ENCODE peak calls at places on chromosomes 2 and 18, in nine cellular contexts. R is endothelial cell of umbilical vein, E is transverse colon, B is NB4, A is gastrocnemius medialis, K is cardiac muscle cell, P is HFF-Myc, Z is colonic mucosa, O is upper lobe of right lung. F is an unnamed sample.

GRCh38 chr18:54416459-54416858 is 58.8 kb downstream of the C18orf54 start:
- DNase-seq in O (no peak), A (no peak), B (no peak), K (peak), R (no peak), E (no peak), P (peak), Z (no peak), F (peak)

GRCh38 chr2:227703280-227703732 is 14.5 kb downstream of the SLC19A3 start:
- DNase-seq in K (peak), Z (no peak), B (no peak), E (no peak), A (no peak), O (no peak), P (no peak), R (no peak), F (no peak)

GRCh38 chr2:186347472-186347871 is 138.6 kb upstream of the ZC3H15 start:
- DNase-seq in K (peak), O (no peak), R (peak), E (no peak), Z (no peak), A (no peak), P (no peak), B (no peak), F (no peak)

GRCh38 chr2:182426082-182426914 is 538 bp downstream of the PDE1A start:
- DNase-seq in O (no peak), A (no peak), Z (no peak), K (peak), E (no peak), B (peak), P (no peak), R (no peak), F (no peak)

GRCh38 chr2:217691516-217691915 is 311.3 kb downstream of the TNS1 start:
- DNase-seq in B (no peak), A (no peak), E (no peak), P (no peak), O (no peak), Z (no peak), R (no peak), K (no peak), F (no peak)

GRCh38 chr2:241154915-241155314 is 4.6 kb downstream of the PPP1R7 start:
- DNase-seq in O (no peak), P (no peak), Z (no peak), E (no peak), R (no peak), B (no peak), A (no peak), K (no peak), F (no peak)

GRCh38 chr2:226969412-226969811 is 133.6 kb downstream of the RHBDD1 start:
- DNase-seq in E (no peak), K (no peak), Z (no peak), A (no peak), P (peak), R (no peak), O (no peak), B (no peak), F (peak)

GRCh38 chr2:158742536-158742935 is 52.6 kb upstream of the DAPL1 start:
- DNase-seq in P (no peak), K (no peak), Z (no peak), E (no peak), A (no peak), B (no peak), O (no peak), R (no peak), F (no peak)

GRCh38 chr18:78021196-78021595 is 771.5 kb downstream of the GALR1 start:
- DNase-seq in R (no peak), A (no peak), P (no peak), K (no peak), B (no peak), E (no peak), O (no peak), Z (no peak), F (no peak)

GRCh38 chr2:164976301-164976700 is 21.0 kb upstream of the SLC38A11 start:
- DNase-seq in O (no peak), K (no peak), Z (no peak), R (no peak), A (no peak), P (no peak), E (no peak), B (no peak), F (no peak)

GRCh38 chr2:54090521-54091117 is 24.8 kb upstream of the ACYP2 start:
- DNase-seq in O (no peak), R (peak), Z (no peak), B (no peak), K (no peak), E (no peak), A (no peak), P (no peak), F (no peak)

GRCh38 chr2:109421101-109421500 is 192.7 kb downstream of the SEPTIN10 start:
- DNase-seq in B (no peak), R (no peak), A (no peak), E (no peak), Z (no peak), K (no peak), O (no peak), P (no peak), F (no peak)

GRCh38 chr2:20288941-20289340 is 61.7 kb downstream of the PUM2 start:
- DNase-seq in B (no peak), E (no peak), P (peak), O (no peak), R (no peak), Z (no peak), A (no peak), K (no peak), F (no peak)

GRCh38 chr2:70498054-70498453 is 55.6 kb downstream of the TGFA start:
- DNase-seq in O (no peak), Z (no peak), E (no peak), A (no peak), P (no peak), B (no peak), K (no peak), R (no peak), F (no peak)

GRCh38 chr18:8800876-8801262 is 95.5 kb downstream of the MTCL1 start:
- DNase-seq in K (no peak), E (no peak), R (no peak), P (no peak), Z (no peak), B (no peak), A (no peak), O (no peak), F (no peak)
- H3K4me3 ChIP-seq in K (no peak), E (no peak), R (no peak), P (no peak), Z (no peak), B (no peak), A (no peak), O (no peak), F (no peak)

GRCh38 chr18:46414863-46415262 is 242.2 kb downstream of the LOXHD1 start:
- DNase-seq in K (no peak), E (no peak), R (no peak), P (no peak), Z (no peak), B (no peak), A (no peak), O (no peak), F (no peak)
- TF ChIP-seq CTCF in K (no peak), E (no peak), R (no peak), P (no peak), Z (no peak), B (no peak), A (no peak), O (no peak), F (no peak)

GRCh38 chr18:12883684-12884520 is at the start of gene PTPN2:
- DNase-seq in K (peak), Z (peak), R (peak), E (peak), O (peak), B (peak), A (peak), P (peak), F (peak)

GRCh38 chr18:12883003-12883683 is 894 bp downstream of the PTPN2 start:
- DNase-seq in K (no peak), O (no peak), B (no peak), R (peak), A (no peak), P (no peak), Z (peak), E (no peak), F (no peak)

GRCh38 chr18:12884521-12885323 is 685 bp upstream of the PTPN2 start:
- DNase-seq in P (no peak), E (no peak), O (no peak), R (peak), Z (no peak), B (no peak), A (no peak), K (no peak), F (no peak)

GRCh38 chr18:12886498-12887126 is 2.6 kb upstream of the PTPN2 start:
- DNase-seq in P (no peak), R (no peak), B (peak), E (no peak), Z (no peak), K (no peak), A (no peak), O (no peak), F (no peak)

DNA sequence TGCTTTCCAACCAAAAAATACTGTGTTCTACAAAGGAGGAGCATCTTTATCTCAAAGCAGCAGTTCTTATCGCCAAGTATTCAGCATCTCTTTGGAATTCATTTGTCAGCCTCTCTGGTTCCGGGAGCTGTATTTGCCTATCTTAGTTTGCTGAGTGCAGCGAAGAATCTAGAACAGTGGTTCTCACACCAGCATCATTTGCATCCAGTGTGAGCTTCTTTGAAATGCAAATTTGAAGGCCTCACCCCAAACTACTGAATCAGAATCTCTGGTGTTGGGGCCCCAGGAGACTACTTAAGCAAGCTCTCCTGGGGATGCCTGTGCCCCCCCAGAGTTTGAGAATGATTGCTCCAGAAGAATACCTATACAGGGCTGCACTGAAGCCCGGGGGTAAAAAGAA is 1.5 kb upstream of the PTPN2 start:
- DNase-seq in K (no peak), R (no peak), O (no peak), E (no peak), A (no peak), Z (no peak), P (no peak), B (no peak), F (no peak)
- H3K4me3 ChIP-seq in K (no peak), R (no peak), O (no peak), E (no peak), A (no peak), Z (no peak), P (no peak), B (no peak), F (no peak)

GRCh38 chr2:136171223-136171622 is 53.3 kb upstream of the CXCR4 start:
- DNase-seq in R (no peak), B (no peak), P (no peak), A (no peak), O (no peak), K (no peak), Z (no peak), E (no peak), F (no peak)
- TF ChIP-seq CTCF in R (no peak), B (peak), P (no peak), A (no peak), O (no peak), K (no peak), Z (no peak), E (no peak), F (no peak)

DNA sequence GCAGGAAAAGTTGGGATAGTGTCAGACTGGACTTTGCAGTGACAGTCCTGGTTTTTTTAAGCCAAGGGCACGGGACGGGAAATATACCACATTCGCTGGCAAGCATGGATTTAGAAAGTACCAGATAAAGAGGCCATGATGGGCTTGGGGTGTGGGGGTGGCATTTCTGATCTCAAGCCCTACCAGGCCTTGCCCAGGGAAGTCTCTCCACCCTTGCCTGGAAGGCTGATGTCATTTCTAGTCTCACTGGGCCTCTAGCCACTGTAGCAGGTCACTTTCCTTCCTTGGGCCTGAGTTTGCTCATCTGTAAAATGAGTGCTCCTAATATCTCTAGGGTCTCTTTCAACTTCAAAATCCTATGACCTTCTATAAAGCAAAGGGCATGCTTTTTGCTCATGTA is 1.8 kb downstream of the ZBTB7C start:
- DNase-seq in O (no peak), E (no peak), R (no peak), A (no peak), K (no peak), B (no peak), Z (no peak), P (no peak), F (no peak)
- H3K4me3 ChIP-seq in O (peak), E (no peak), R (no peak), A (no peak), K (no peak), B (no peak), Z (no peak), P (no peak), F (no peak)

DNA sequence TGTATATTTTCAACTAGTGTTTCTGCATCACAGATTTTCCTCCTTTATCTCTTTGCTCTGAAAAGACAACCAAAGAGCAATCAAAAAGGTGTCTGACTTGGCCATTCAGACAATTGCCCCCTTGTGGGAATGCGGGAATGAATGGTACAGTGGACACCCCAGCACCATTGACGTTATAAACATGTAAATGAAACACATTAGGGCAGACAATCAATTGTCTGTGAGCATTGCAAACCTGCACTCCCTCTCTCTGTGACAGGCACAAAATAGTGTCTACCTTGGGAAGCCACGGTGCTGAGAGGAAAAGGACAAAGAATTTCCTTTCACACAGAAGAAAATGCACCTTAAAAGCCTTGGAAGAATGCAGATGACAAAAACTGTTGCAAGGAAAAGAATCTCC is 8.0 kb downstream of the ZEB2 start:
- DNase-seq in A (no peak), E (no peak), B (no peak), R (peak), P (no peak), O (no peak), Z (no peak), K (no peak), F (no peak)
- TF ChIP-seq CTCF in A (no peak), E (no peak), B (no peak), R (no peak), P (no peak), O (peak), Z (no peak), K (no peak), F (no peak)

GRCh38 chr2:233480490-233481202 is 85.9 kb downstream of the USP40 start:
- DNase-seq in P (no peak), B (no peak), R (peak), Z (no peak), A (peak), E (peak), O (peak), K (peak), F (no peak)

GRCh38 chr2:233482616-233483015 is 84.0 kb downstream of the USP40 start:
- DNase-seq in K (no peak), P (no peak), A (no peak), Z (no peak), E (no peak), O (peak), B (peak), R (peak), F (no peak)

GRCh38 chr2:233477548-233478433 is 88.8 kb downstream of the USP40 start:
- DNase-seq in B (no peak), P (no peak), O (peak), R (no peak), E (no peak), K (no peak), Z (no peak), A (no peak), F (no peak)

GRCh38 chr2:233479616-233480489 is 86.7 kb downstream of the USP40 start:
- DNase-seq in K (no peak), A (no peak), Z (no peak), P (no peak), E (no peak), B (no peak), O (peak), R (no peak), F (no peak)

GRCh38 chr2:233481368-233482142 is 85.0 kb downstream of the USP40 start:
- DNase-seq in Z (no peak), O (peak), K (no peak), R (no peak), P (no peak), E (no peak), B (no peak), A (peak), F (no peak)
- H3K4me3 ChIP-seq in Z (no peak), O (no peak), K (no peak), R (no peak), P (no peak), E (no peak), B (no peak), A (no peak), F (no peak)